ENCODE peak calls at places on chromosomes 7 and 10, in four cellular contexts. One of them, this sample, is unnamed.

GRCh38 chr10:127899766-127900382 is 7.0 kb upstream of the PTPRE start:
- DNase-seq in cardiac fibroblast: peak; percentile 39
- DNase-seq in choroid plexus epithelial cell: peak; percentile 58
- DNase-seq in progenitor cell of endocrine pancreas: no peak
- DNase-seq in this sample: no peak

GRCh38 chr7:134669845-134670373 is 23.3 kb downstream of the BPGM start:
- DNase-seq in choroid plexus epithelial cell: peak; percentile 88
- DNase-seq in cardiac fibroblast: peak; percentile 81
- DNase-seq in progenitor cell of endocrine pancreas: no peak
- DNase-seq in this sample: peak; percentile 97

GRCh38 chr7:82677493-82677892 is 233.9 kb upstream of the CACNA2D1 start:
- DNase-seq in cardiac fibroblast: no peak
- DNase-seq in progenitor cell of endocrine pancreas: no peak
- DNase-seq in choroid plexus epithelial cell: peak; percentile 47
- DNase-seq in this sample: no peak

GRCh38 chr7:73827568-73828106 is 3.2 kb upstream of the CLDN4 start:
- DNase-seq in cardiac fibroblast: no peak
- DNase-seq in choroid plexus epithelial cell: no peak
- DNase-seq in progenitor cell of endocrine pancreas: no peak
- DNase-seq in this sample: peak; percentile 46

GRCh38 chr7:84949067-84949466 is 237.8 kb downstream of the SEMA3D start:
- DNase-seq in choroid plexus epithelial cell: peak; percentile 52
- DNase-seq in progenitor cell of endocrine pancreas: no peak
- DNase-seq in cardiac fibroblast: peak; percentile 34
- DNase-seq in this sample: peak; percentile 10

GRCh38 chr7:42236266-42237161 is 495 bp downstream of the GLI3 start:
- DNase-seq in choroid plexus epithelial cell: peak; percentile 70
- DNase-seq in cardiac fibroblast: peak; percentile 74
- DNase-seq in progenitor cell of endocrine pancreas: peak; percentile 22
- DNase-seq in this sample: peak; percentile 54

GRCh38 chr10:48708144-48708543 is 23.5 kb downstream of the WDFY4 start:
- DNase-seq in choroid plexus epithelial cell: peak; percentile 46
- DNase-seq in cardiac fibroblast: peak; percentile 23
- DNase-seq in progenitor cell of endocrine pancreas: no peak
- DNase-seq in this sample: no peak

GRCh38 chr7:29277436-29278215 is 83.1 kb downstream of the CHN2 start:
- DNase-seq in cardiac fibroblast: no peak
- DNase-seq in choroid plexus epithelial cell: no peak
- DNase-seq in progenitor cell of endocrine pancreas: no peak
- DNase-seq in this sample: no peak

GRCh38 chr10:86306628-86307278 is 59.8 kb downstream of the GRID1 start:
- DNase-seq in cardiac fibroblast: peak; percentile 12
- DNase-seq in choroid plexus epithelial cell: peak; percentile 18
- DNase-seq in progenitor cell of endocrine pancreas: peak; percentile 57
- DNase-seq in this sample: peak; percentile 27

GRCh38 chr10:98314577-98315284 is 46.7 kb upstream of the LOXL4 start:
- DNase-seq in choroid plexus epithelial cell: no peak
- DNase-seq in progenitor cell of endocrine pancreas: no peak
- DNase-seq in cardiac fibroblast: peak; percentile 34
- DNase-seq in this sample: peak; percentile 69

GRCh38 chr10:10803273-10803672 is 214.4 kb upstream of the CELF2 start:
- DNase-seq in progenitor cell of endocrine pancreas: no peak
- DNase-seq in choroid plexus epithelial cell: no peak
- DNase-seq in cardiac fibroblast: peak; percentile 77
- DNase-seq in this sample: no peak

GRCh38 chr7:115731796-115732471 is 298.6 kb downstream of the TFEC start:
- DNase-seq in choroid plexus epithelial cell: no peak
- DNase-seq in cardiac fibroblast: no peak
- DNase-seq in progenitor cell of endocrine pancreas: no peak
- DNase-seq in this sample: no peak

GRCh38 chr7:16399265-16399801 is 22.0 kb downstream of the CRPPA start:
- DNase-seq in cardiac fibroblast: no peak
- DNase-seq in choroid plexus epithelial cell: peak; percentile 22
- DNase-seq in progenitor cell of endocrine pancreas: no peak
- DNase-seq in this sample: no peak

GRCh38 chr10:115762029-115762428 is 511.0 kb downstream of the GFRA1 start:
- DNase-seq in progenitor cell of endocrine pancreas: no peak
- DNase-seq in cardiac fibroblast: no peak
- DNase-seq in choroid plexus epithelial cell: no peak
- DNase-seq in this sample: no peak

GRCh38 chr7:41855798-41856197 is 152.9 kb upstream of the INHBA start:
- DNase-seq in progenitor cell of endocrine pancreas: no peak
- DNase-seq in cardiac fibroblast: no peak
- DNase-seq in choroid plexus epithelial cell: no peak
- DNase-seq in this sample: peak; percentile 42

GRCh38 chr10:230758-231157 is 95.5 kb downstream of the ZMYND11 start:
- DNase-seq in choroid plexus epithelial cell: peak; percentile 9
- DNase-seq in cardiac fibroblast: no peak
- DNase-seq in progenitor cell of endocrine pancreas: no peak
- DNase-seq in this sample: no peak

GRCh38 chr10:86707505-86707904 is 39.2 kb downstream of the LDB3 start:
- DNase-seq in progenitor cell of endocrine pancreas: no peak
- DNase-seq in choroid plexus epithelial cell: no peak
- DNase-seq in cardiac fibroblast: no peak
- DNase-seq in this sample: no peak

GRCh38 chr7:92025260-92025659 is 84.6 kb downstream of the AKAP9 start:
- DNase-seq in choroid plexus epithelial cell: peak; percentile 64
- DNase-seq in progenitor cell of endocrine pancreas: no peak
- DNase-seq in cardiac fibroblast: peak; percentile 29
- DNase-seq in this sample: peak; percentile 64

GRCh38 chr10:96683710-96684109 is 36.6 kb downstream of the PIK3AP1 start:
- DNase-seq in choroid plexus epithelial cell: no peak
- DNase-seq in cardiac fibroblast: no peak
- DNase-seq in progenitor cell of endocrine pancreas: no peak
- DNase-seq in this sample: no peak

GRCh38 chr10:76779821-76780281 is 857.8 kb downstream of the KCNMA1 start:
- DNase-seq in cardiac fibroblast: no peak
- DNase-seq in choroid plexus epithelial cell: no peak
- DNase-seq in progenitor cell of endocrine pancreas: no peak
- DNase-seq in this sample: no peak

GRCh38 chr10:118042827-118043242 is 3.9 kb downstream of the RAB11FIP2 start:
- DNase-seq in progenitor cell of endocrine pancreas: no peak
- DNase-seq in cardiac fibroblast: peak; percentile 31
- DNase-seq in choroid plexus epithelial cell: no peak
- DNase-seq in this sample: no peak

GRCh38 chr7:12570529-12571461 is at the start of gene SCIN:
- DNase-seq in choroid plexus epithelial cell: no peak
- DNase-seq in cardiac fibroblast: peak; percentile 11
- DNase-seq in progenitor cell of endocrine pancreas: no peak
- DNase-seq in this sample: no peak

GRCh38 chr7:154777023-154777422 is 225.9 kb downstream of the PAXIP1 start:
- DNase-seq in cardiac fibroblast: no peak
- DNase-seq in choroid plexus epithelial cell: no peak
- DNase-seq in progenitor cell of endocrine pancreas: no peak
- DNase-seq in this sample: peak; percentile 14

DNA sequence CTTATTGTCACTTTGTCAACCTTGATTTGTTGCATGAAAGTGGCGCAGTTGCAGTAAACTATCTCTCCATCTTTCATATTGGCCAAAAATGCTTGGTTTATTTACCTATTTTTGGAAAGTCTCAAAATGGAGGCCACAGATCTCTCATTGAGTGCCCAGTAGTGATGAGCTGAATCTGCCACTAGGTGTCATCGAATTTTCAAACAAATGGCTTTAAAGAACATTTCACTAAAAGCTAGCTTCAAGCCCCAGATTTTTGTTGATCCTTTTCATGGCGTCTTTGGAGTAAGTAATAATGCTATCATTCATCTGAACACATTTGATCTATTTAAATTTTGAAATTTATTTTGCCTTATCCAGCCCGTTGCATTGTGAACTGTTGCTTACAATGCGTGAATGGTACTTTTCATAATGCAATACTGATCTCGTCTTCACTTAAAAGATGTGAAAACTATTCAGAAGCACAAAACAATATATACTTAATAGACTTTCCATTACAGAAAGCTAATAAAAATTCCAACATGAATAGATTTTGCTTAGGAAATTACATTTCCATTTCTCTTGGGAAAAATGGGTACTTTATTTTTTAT is 236.2 kb downstream of the DNAJB9 start:
- DNase-seq in choroid plexus epithelial cell: peak; percentile 63
- DNase-seq in cardiac fibroblast: peak; percentile 59
- DNase-seq in progenitor cell of endocrine pancreas: no peak
- DNase-seq in this sample: peak; percentile 20
- TF ChIP-seq CTCF in choroid plexus epithelial cell: peak; percentile 70
- TF ChIP-seq CTCF in cardiac fibroblast: peak; percentile 55
- TF ChIP-seq CTCF in progenitor cell of endocrine pancreas: peak; percentile 54
- TF ChIP-seq CTCF in this sample: peak; percentile 49

DNA sequence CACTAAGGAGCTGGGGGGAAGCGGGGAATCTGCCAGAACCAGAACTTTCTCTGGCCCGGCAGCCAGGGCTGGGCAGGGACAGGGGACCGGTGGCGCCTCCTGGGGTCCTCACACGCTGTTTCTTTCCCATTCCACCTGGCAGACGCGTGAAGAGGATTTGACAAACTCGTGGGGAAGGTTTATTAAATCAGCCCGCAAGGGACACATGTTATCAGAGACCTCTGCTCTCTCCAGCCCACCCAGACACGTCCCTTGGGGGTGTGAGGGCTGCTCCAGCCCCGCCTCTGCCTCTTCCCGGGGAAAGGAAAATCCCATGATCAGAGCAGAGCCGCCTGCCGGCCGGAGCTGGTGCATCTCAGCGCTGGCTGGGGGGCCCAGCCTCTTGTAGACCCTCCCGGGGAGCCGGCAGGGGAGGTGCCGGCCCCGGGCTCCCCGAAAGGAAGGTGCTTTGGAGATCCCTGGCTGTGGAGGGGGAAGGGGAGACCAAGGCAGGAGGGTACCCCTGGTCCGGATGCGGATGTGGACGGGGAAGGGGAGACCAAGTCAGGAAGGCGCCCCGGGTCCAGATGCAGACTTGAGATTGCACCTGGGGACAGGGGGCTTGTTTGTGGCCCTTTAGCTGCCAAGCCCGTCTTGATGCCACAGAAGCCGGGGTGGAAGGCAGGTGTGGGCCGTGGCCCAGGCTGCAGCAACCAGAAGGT is 142.8 kb downstream of the ELFN1 start:
- DNase-seq in choroid plexus epithelial cell: no peak
- DNase-seq in progenitor cell of endocrine pancreas: no peak
- DNase-seq in cardiac fibroblast: no peak
- DNase-seq in this sample: no peak
- TF ChIP-seq CTCF in choroid plexus epithelial cell: peak; percentile 43
- TF ChIP-seq CTCF in progenitor cell of endocrine pancreas: no peak
- TF ChIP-seq CTCF in cardiac fibroblast: peak; percentile 12
- TF ChIP-seq CTCF in this sample: no peak

GRCh38 chr7:101507791-101508252 is 121.3 kb downstream of the MYL10 start:
- DNase-seq in progenitor cell of endocrine pancreas: peak; percentile 63
- DNase-seq in choroid plexus epithelial cell: peak; percentile 37
- DNase-seq in cardiac fibroblast: peak; percentile 44
- DNase-seq in this sample: peak; percentile 34
- TF ChIP-seq CTCF in progenitor cell of endocrine pancreas: peak; percentile 97
- TF ChIP-seq CTCF in choroid plexus epithelial cell: peak; percentile 64
- TF ChIP-seq CTCF in cardiac fibroblast: peak; percentile 45
- TF ChIP-seq CTCF in this sample: peak; percentile 57

GRCh38 chr10:17472481-17473227 is 18.3 kb upstream of the ST8SIA6 start:
- DNase-seq in choroid plexus epithelial cell: no peak
- DNase-seq in progenitor cell of endocrine pancreas: no peak
- DNase-seq in cardiac fibroblast: no peak
- DNase-seq in this sample: no peak

GRCh38 chr10:17473228-17473950 is 19.0 kb upstream of the ST8SIA6 start:
- DNase-seq in cardiac fibroblast: no peak
- DNase-seq in choroid plexus epithelial cell: no peak
- DNase-seq in progenitor cell of endocrine pancreas: no peak
- DNase-seq in this sample: no peak

GRCh38 chr10:17475661-17476060 is 21.3 kb upstream of the ST8SIA6 start:
- DNase-seq in cardiac fibroblast: no peak
- DNase-seq in progenitor cell of endocrine pancreas: no peak
- DNase-seq in choroid plexus epithelial cell: no peak
- DNase-seq in this sample: no peak

GRCh38 chr10:17476073-17476472 is 21.7 kb upstream of the ST8SIA6 start:
- DNase-seq in choroid plexus epithelial cell: no peak
- DNase-seq in progenitor cell of endocrine pancreas: no peak
- DNase-seq in cardiac fibroblast: no peak
- DNase-seq in this sample: no peak

GRCh38 chr10:17474595-17474994 is 20.2 kb upstream of the ST8SIA6 start:
- DNase-seq in choroid plexus epithelial cell: peak; percentile 31
- DNase-seq in cardiac fibroblast: peak; percentile 48
- DNase-seq in progenitor cell of endocrine pancreas: no peak
- DNase-seq in this sample: peak; percentile 23
- TF ChIP-seq CTCF in choroid plexus epithelial cell: peak; percentile 29
- TF ChIP-seq CTCF in cardiac fibroblast: peak; percentile 23
- TF ChIP-seq CTCF in progenitor cell of endocrine pancreas: peak; percentile 25
- TF ChIP-seq CTCF in this sample: peak; percentile 6

DNA sequence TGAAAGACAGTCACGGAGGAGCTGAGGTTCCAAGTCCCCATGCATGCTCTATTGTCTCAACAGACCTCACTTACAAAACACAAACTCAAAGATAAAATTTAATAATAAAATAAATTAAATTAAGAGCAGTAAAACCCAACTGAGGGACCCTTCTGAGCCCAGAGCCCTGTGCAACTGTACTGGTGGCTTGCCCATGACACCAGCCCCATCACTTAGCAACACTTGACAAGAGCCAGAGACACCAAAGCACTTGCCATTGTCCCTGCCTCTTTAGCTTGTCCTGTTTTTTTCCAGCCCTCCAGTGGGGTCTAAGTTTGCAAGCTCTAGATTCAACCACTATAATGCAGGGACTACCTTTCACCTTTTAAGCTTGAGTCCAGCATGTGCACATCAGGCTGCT is 117.9 kb downstream of the JCAD start:
- DNase-seq in cardiac fibroblast: no peak
- DNase-seq in progenitor cell of endocrine pancreas: no peak
- DNase-seq in choroid plexus epithelial cell: no peak
- DNase-seq in this sample: no peak
- TF ChIP-seq CTCF in cardiac fibroblast: no peak
- TF ChIP-seq CTCF in progenitor cell of endocrine pancreas: no peak
- TF ChIP-seq CTCF in choroid plexus epithelial cell: no peak
- TF ChIP-seq CTCF in this sample: no peak